ENCODE peak calls at places on chromosome 1, in ten cellular contexts. B is IMR-90, V is B cell, G is AG09319, U is AG04450, X is adrenal gland, R is endothelial cell of umbilical vein, T is lower leg skin, D is foreskin keratinocyte, Y is keratinocyte. A is an unnamed sample.

GRCh38 chr1:117447661-117448060 is 80.4 kb downstream of the MAN1A2 start:
- DNase-seq in V (no peak), T (no peak), Y (no peak), R (no peak), U (no peak), X (no peak), B (peak; percentile 34), D (no peak), G (no peak), A (no peak)

GRCh38 chr1:30378991-30379581 is 344.3 kb downstream of the MATN1 start:
- DNase-seq in G (peak; percentile 47), T (no peak), R (no peak), V (no peak), B (peak; percentile 69), U (peak; percentile 20), Y (peak; percentile 94), D (peak; percentile 77), X (no peak), A (no peak)

GRCh38 chr1:218886472-218886871 is 287.2 kb upstream of the LYPLAL1 start:
- DNase-seq in X (peak; percentile 37), Y (no peak), B (peak; percentile 47), U (no peak), V (no peak), R (peak; percentile 21), T (peak; percentile 23), G (no peak), D (no peak), A (no peak)

GRCh38 chr1:32600034-32600433 is 50.3 kb downstream of the ZBTB8OS start:
- DNase-seq in Y (no peak), T (no peak), X (no peak), R (no peak), G (no peak), U (no peak), V (no peak), B (peak; percentile 2), D (no peak), A (no peak)

GRCh38 chr1:204319462-204319861 is 40.3 kb downstream of the PLEKHA6 start:
- DNase-seq in Y (peak; percentile 85), V (no peak), D (peak; percentile 80), B (peak; percentile 97), T (no peak), X (no peak), R (peak; percentile 32), G (peak; percentile 69), U (peak; percentile 85), A (no peak)

GRCh38 chr1:118247593-118247992 is 62.6 kb upstream of the SPAG17 start:
- DNase-seq in D (no peak), B (peak; percentile 10), Y (no peak), V (no peak), U (no peak), X (peak; percentile 11), R (no peak), G (no peak), T (no peak), A (peak; percentile 18)

GRCh38 chr1:172885411-172885810 is 165.3 kb downstream of the TNFSF18 start:
- DNase-seq in V (no peak), U (no peak), D (no peak), Y (no peak), T (no peak), G (no peak), B (no peak), R (no peak), X (no peak), A (no peak)

GRCh38 chr1:38301040-38301439 is 254.4 kb upstream of the POU3F1 start:
- DNase-seq in B (no peak), V (no peak), G (no peak), T (no peak), U (no peak), X (no peak), D (no peak), Y (no peak), R (no peak), A (no peak)

GRCh38 chr1:17347769-17348592 is 24.0 kb upstream of the PADI6 start:
- DNase-seq in V (no peak), Y (peak; percentile 88), X (no peak), B (peak; percentile 62), U (no peak), G (no peak), R (no peak), T (no peak), D (peak; percentile 92), A (no peak)

GRCh38 chr1:93338426-93338825 is 7.3 kb upstream of the DR1 start:
- DNase-seq in T (no peak), R (peak; percentile 66), D (peak; percentile 71), X (no peak), V (no peak), G (no peak), Y (peak; percentile 73), U (peak; percentile 77), B (peak; percentile 95), A (no peak)

GRCh38 chr1:1304331-1305299 is 3.1 kb downstream of the ACAP3 start:
- DNase-seq in B (peak; percentile 84), T (peak; percentile 81), X (peak; percentile 90), R (no peak), D (peak; percentile 75), V (no peak), G (peak; percentile 31), Y (no peak), U (peak; percentile 65), A (no peak)

GRCh38 chr1:23548704-23549143 is 10.6 kb downstream of the ID3 start:
- DNase-seq in V (peak; percentile 66), U (no peak), D (no peak), B (peak; percentile 51), G (no peak), R (no peak), X (no peak), Y (no peak), T (no peak), A (peak; percentile 18)

GRCh38 chr1:30353637-30354036 is 369.7 kb downstream of the MATN1 start:
- DNase-seq in Y (no peak), X (no peak), G (no peak), B (no peak), D (no peak), U (no peak), V (no peak), T (no peak), R (no peak), A (no peak)

GRCh38 chr1:184752656-184753055 is 2.0 kb downstream of the EDEM3 start:
- DNase-seq in B (no peak), D (no peak), R (no peak), T (no peak), V (no peak), Y (no peak), X (no peak), U (no peak), G (no peak), A (no peak)

DNA sequence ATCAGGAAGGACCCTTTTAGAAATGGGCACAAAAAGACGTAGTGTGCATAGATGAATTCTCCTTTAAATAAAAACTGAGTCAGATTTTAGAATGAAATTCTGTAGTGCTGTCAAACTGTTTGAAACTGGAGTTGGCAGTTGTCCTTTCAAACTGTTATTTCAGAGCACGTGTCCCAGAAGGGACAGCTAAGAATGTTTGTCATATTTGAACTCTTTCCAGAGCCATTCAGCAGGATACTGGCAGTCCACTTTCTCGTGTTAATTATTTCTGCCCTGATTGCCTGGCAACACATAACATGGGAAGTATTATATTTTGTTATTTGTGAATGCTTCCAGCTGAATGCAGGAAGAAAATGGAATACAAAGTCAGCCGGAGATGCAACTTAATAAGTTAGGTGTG is 212.3 kb upstream of the DPYD start:
- DNase-seq in X (no peak), U (no peak), G (no peak), R (no peak), D (no peak), Y (no peak), V (no peak), T (no peak), B (no peak), A (no peak)
- TF ChIP-seq CTCF in X (no peak), U (no peak), G (no peak), R (no peak), D (no peak), Y (no peak), V (no peak), T (no peak), B (no peak), A (no peak)

DNA sequence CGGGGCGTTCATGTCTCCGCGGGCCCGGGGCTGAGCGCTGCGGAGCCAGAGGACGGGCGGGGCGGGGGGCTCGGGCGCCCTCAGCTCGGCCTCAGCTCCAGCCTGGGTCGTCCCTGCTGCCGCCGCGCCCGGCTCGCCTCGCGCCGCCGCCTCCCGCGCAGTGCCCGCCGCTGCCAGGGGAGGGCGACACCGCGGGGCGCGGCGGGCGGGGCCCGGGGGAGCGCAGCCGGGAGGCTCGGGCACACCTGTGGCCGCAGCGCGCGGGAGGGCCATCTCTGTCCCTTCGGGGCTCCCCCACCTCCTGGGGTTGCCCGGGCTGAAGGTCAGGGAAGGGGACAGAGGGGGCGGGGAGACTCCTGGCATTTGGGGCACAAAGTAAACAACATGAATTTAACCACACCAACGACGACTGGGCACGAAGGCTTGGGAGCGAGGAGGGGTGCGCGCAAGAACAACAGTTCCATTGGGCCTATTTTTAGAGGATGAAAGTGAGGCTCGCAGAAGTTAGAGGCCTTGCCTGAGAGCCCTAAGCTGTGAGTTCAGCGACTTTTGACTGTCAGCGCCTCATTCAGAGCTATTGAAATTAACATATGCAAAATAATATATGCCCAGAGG is at the start of gene FAM131C:
- DNase-seq in D (no peak), G (no peak), V (peak; percentile 75), U (no peak), B (no peak), R (no peak), Y (no peak), X (peak; percentile 45), T (no peak), A (peak; percentile 84)
- TF ChIP-seq CTCF in D (peak; percentile 59), G (peak; percentile 3), V (no peak), U (peak; percentile 13), B (peak; percentile 53), R (peak; percentile 8), Y (no peak), X (no peak), T (no peak), A (peak; percentile 62)

GRCh38 chr1:19212167-19212566 is 2.1 kb upstream of the UBR4 start:
- DNase-seq in T (no peak), B (no peak), G (no peak), D (no peak), V (no peak), X (no peak), Y (no peak), U (no peak), R (no peak), A (no peak)
- TF ChIP-seq CTCF in T (no peak), B (no peak), G (no peak), D (no peak), V (no peak), X (no peak), Y (no peak), U (no peak), R (no peak), A (no peak)

GRCh38 chr1:231581859-231582258 is 44.7 kb upstream of the DISC1 start:
- DNase-seq in X (no peak), Y (no peak), B (no peak), V (no peak), U (no peak), D (no peak), T (no peak), R (no peak), G (no peak), A (no peak)

GRCh38 chr1:231583376-231583775 is 43.2 kb upstream of the DISC1 start:
- DNase-seq in X (no peak), D (no peak), T (no peak), R (no peak), Y (no peak), G (no peak), U (no peak), V (no peak), B (no peak), A (no peak)

GRCh38 chr1:231580874-231581273 is 45.7 kb upstream of the DISC1 start:
- DNase-seq in R (no peak), G (no peak), D (no peak), B (no peak), T (no peak), V (no peak), X (no peak), U (no peak), Y (no peak), A (no peak)

GRCh38 chr1:231584117-231584516 is 42.5 kb upstream of the DISC1 start:
- DNase-seq in D (peak; percentile 41), V (no peak), G (no peak), T (no peak), Y (no peak), R (peak; percentile 88), X (peak; percentile 23), U (no peak), B (peak; percentile 82), A (peak; percentile 52)
- TF ChIP-seq CTCF in D (peak; percentile 69), V (no peak), G (no peak), T (no peak), Y (peak; percentile 36), R (no peak), X (no peak), U (peak; percentile 33), B (peak; percentile 42), A (peak; percentile 42)

A was measured in GM13977.